ENCODE peak calls at places on chromosomes 12 and 14, in five cellular contexts. One of them, this sample, is unnamed.

GRCh38 chr12:51661199-51661598 is 70.2 kb downstream of the SCN8A start:
- DNase-seq in fibroblast of the aortic adventitia: no peak
- DNase-seq in tibial nerve: no peak
- DNase-seq in AG09309: peak; percentile 32
- DNase-seq in adrenal gland: no peak
- DNase-seq in this sample: peak; percentile 1

GRCh38 chr12:31260840-31261239 is 65.1 kb downstream of the SINHCAF start:
- DNase-seq in fibroblast of the aortic adventitia: no peak
- DNase-seq in adrenal gland: no peak
- DNase-seq in AG09309: no peak
- DNase-seq in tibial nerve: no peak
- DNase-seq in this sample: no peak

GRCh38 chr12:47802312-47802711 is 17.4 kb downstream of the HDAC7 start:
- DNase-seq in fibroblast of the aortic adventitia: no peak
- DNase-seq in adrenal gland: no peak
- DNase-seq in AG09309: no peak
- DNase-seq in tibial nerve: no peak
- DNase-seq in this sample: no peak

GRCh38 chr12:52701281-52701680 is 2.0 kb downstream of the KRT77 start:
- DNase-seq in adrenal gland: no peak
- DNase-seq in AG09309: no peak
- DNase-seq in tibial nerve: no peak
- DNase-seq in fibroblast of the aortic adventitia: no peak
- DNase-seq in this sample: no peak

GRCh38 chr14:68669101-68669500 is 123.8 kb downstream of the ZFP36L1 start:
- DNase-seq in adrenal gland: no peak
- DNase-seq in AG09309: no peak
- DNase-seq in fibroblast of the aortic adventitia: no peak
- DNase-seq in tibial nerve: no peak
- DNase-seq in this sample: no peak

GRCh38 chr12:87317302-87317701 is 711.9 kb downstream of the C12orf50 start:
- DNase-seq in AG09309: no peak
- DNase-seq in fibroblast of the aortic adventitia: no peak
- DNase-seq in tibial nerve: no peak
- DNase-seq in adrenal gland: no peak
- DNase-seq in this sample: peak; percentile 19

GRCh38 chr12:52005903-52006703 is 643 bp upstream of the TAMALIN start:
- DNase-seq in AG09309: no peak
- DNase-seq in adrenal gland: peak; percentile 69
- DNase-seq in tibial nerve: no peak
- DNase-seq in fibroblast of the aortic adventitia: no peak
- DNase-seq in this sample: no peak

GRCh38 chr12:8734873-8735381 is 37.1 kb downstream of the RIMKLB start:
- DNase-seq in tibial nerve: no peak
- DNase-seq in AG09309: no peak
- DNase-seq in adrenal gland: no peak
- DNase-seq in fibroblast of the aortic adventitia: peak; percentile 33
- DNase-seq in this sample: peak; percentile 39

GRCh38 chr12:108620236-108620879 is 13.3 kb downstream of the SELPLG start:
- DNase-seq in fibroblast of the aortic adventitia: peak; percentile 85
- DNase-seq in adrenal gland: peak; percentile 55
- DNase-seq in AG09309: no peak
- DNase-seq in tibial nerve: no peak
- DNase-seq in this sample: peak; percentile 91

GRCh38 chr12:754238-754816 is 1.9 kb downstream of the WNK1 start:
- DNase-seq in AG09309: no peak
- DNase-seq in adrenal gland: peak; percentile 25
- DNase-seq in tibial nerve: no peak
- DNase-seq in fibroblast of the aortic adventitia: peak; percentile 27
- DNase-seq in this sample: peak; percentile 36

GRCh38 chr14:49892301-49892635 is 614 bp upstream of the ARF6 start:
- DNase-seq in tibial nerve: no peak
- DNase-seq in fibroblast of the aortic adventitia: peak; percentile 91
- DNase-seq in AG09309: peak; percentile 55
- DNase-seq in adrenal gland: peak; percentile 78
- DNase-seq in this sample: peak; percentile 96

GRCh38 chr12:1804545-1805332 is 15.6 kb upstream of the LRTM2 start:
- DNase-seq in AG09309: peak; percentile 55
- DNase-seq in fibroblast of the aortic adventitia: peak; percentile 90
- DNase-seq in tibial nerve: peak; percentile 86
- DNase-seq in adrenal gland: peak; percentile 93
- DNase-seq in this sample: peak; percentile 93

GRCh38 chr12:101018540-101018939 is 191.5 kb downstream of the SLC5A8 start:
- DNase-seq in fibroblast of the aortic adventitia: peak; percentile 81
- DNase-seq in AG09309: peak; percentile 43
- DNase-seq in adrenal gland: peak; percentile 54
- DNase-seq in tibial nerve: no peak
- DNase-seq in this sample: peak; percentile 91

GRCh38 chr14:56400426-56400825 is 179.2 kb upstream of the TMEM260 start:
- DNase-seq in tibial nerve: no peak
- DNase-seq in adrenal gland: no peak
- DNase-seq in fibroblast of the aortic adventitia: no peak
- DNase-seq in AG09309: no peak
- DNase-seq in this sample: peak; percentile 19

GRCh38 chr14:62329427-62329826 is 567.2 kb downstream of the SNAPC1 start:
- DNase-seq in AG09309: no peak
- DNase-seq in fibroblast of the aortic adventitia: no peak
- DNase-seq in adrenal gland: no peak
- DNase-seq in tibial nerve: no peak
- DNase-seq in this sample: peak; percentile 4

GRCh38 chr12:90683871-90684270 is 271.1 kb downstream of the CCER1 start:
- DNase-seq in AG09309: no peak
- DNase-seq in tibial nerve: no peak
- DNase-seq in fibroblast of the aortic adventitia: no peak
- DNase-seq in adrenal gland: no peak
- DNase-seq in this sample: no peak

GRCh38 chr14:100108042-100108825 is 43.0 kb downstream of the EVL start:
- DNase-seq in tibial nerve: peak; percentile 70
- DNase-seq in AG09309: no peak
- DNase-seq in adrenal gland: peak; percentile 89
- DNase-seq in fibroblast of the aortic adventitia: peak; percentile 73
- DNase-seq in this sample: peak; percentile 75

GRCh38 chr12:110689601-110690430 is 901 bp upstream of the HVCN1 start:
- DNase-seq in adrenal gland: no peak
- DNase-seq in tibial nerve: no peak
- DNase-seq in fibroblast of the aortic adventitia: peak; percentile 7
- DNase-seq in AG09309: no peak
- DNase-seq in this sample: peak; percentile 42

GRCh38 chr14:76331328-76332011 is 44.5 kb upstream of the ESRRB start:
- DNase-seq in tibial nerve: no peak
- DNase-seq in fibroblast of the aortic adventitia: no peak
- DNase-seq in adrenal gland: no peak
- DNase-seq in AG09309: no peak
- DNase-seq in this sample: no peak

GRCh38 chr14:76329150-76329881 is 46.6 kb upstream of the ESRRB start:
- DNase-seq in tibial nerve: no peak
- DNase-seq in fibroblast of the aortic adventitia: no peak
- DNase-seq in adrenal gland: no peak
- DNase-seq in AG09309: no peak
- DNase-seq in this sample: no peak

GRCh38 chr14:76328457-76329137 is 47.3 kb upstream of the ESRRB start:
- DNase-seq in AG09309: no peak
- DNase-seq in tibial nerve: no peak
- DNase-seq in fibroblast of the aortic adventitia: no peak
- DNase-seq in adrenal gland: no peak
- DNase-seq in this sample: peak; percentile 6

GRCh38 chr14:76330411-76331327 is 45.3 kb upstream of the ESRRB start:
- DNase-seq in tibial nerve: no peak
- DNase-seq in fibroblast of the aortic adventitia: no peak
- DNase-seq in adrenal gland: no peak
- DNase-seq in AG09309: no peak
- DNase-seq in this sample: no peak

DNA sequence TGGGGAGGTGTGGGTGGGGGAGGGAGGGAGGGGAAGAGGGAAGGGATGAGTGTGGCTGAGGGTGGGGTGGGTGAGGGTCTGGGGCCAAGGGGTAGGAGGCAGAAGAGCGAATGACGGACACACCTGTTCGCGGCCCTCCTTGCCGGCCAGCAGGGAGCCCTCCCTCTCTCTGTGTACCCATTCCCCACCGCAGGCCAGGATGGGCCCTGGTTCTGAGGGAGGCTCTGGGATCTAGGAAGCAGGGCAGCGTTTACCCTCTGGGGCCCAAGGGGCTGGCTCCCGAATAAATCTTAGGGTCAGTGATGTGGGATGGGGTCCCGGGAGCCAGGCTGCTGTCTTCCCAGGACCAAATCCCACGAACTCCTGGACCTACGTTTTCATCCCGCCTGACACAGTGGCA is 46.0 kb upstream of the ESRRB start:
- DNase-seq in AG09309: no peak
- DNase-seq in fibroblast of the aortic adventitia: no peak
- DNase-seq in adrenal gland: no peak
- DNase-seq in tibial nerve: no peak
- DNase-seq in this sample: no peak
- H3K4me3 ChIP-seq in AG09309: no peak overlapping the region
- H3K4me3 ChIP-seq in fibroblast of the aortic adventitia: no peak overlapping the region
- H3K4me3 ChIP-seq in adrenal gland: no peak overlapping the region
- H3K4me3 ChIP-seq in tibial nerve: no peak overlapping the region
- H3K4me3 ChIP-seq in this sample: no peak overlapping the region

GRCh38 chr14:93318927-93319326 is 13.9 kb downstream of the BTBD7 start:
- DNase-seq in fibroblast of the aortic adventitia: no peak
- DNase-seq in adrenal gland: no peak
- DNase-seq in AG09309: no peak
- DNase-seq in tibial nerve: no peak
- DNase-seq in this sample: peak; percentile 26
- H3K4me3 ChIP-seq in fibroblast of the aortic adventitia: no peak overlapping the region
- H3K4me3 ChIP-seq in adrenal gland: no peak overlapping the region
- H3K4me3 ChIP-seq in AG09309: no peak overlapping the region
- H3K4me3 ChIP-seq in tibial nerve: no peak overlapping the region
- H3K4me3 ChIP-seq in this sample: no peak overlapping the region

DNA sequence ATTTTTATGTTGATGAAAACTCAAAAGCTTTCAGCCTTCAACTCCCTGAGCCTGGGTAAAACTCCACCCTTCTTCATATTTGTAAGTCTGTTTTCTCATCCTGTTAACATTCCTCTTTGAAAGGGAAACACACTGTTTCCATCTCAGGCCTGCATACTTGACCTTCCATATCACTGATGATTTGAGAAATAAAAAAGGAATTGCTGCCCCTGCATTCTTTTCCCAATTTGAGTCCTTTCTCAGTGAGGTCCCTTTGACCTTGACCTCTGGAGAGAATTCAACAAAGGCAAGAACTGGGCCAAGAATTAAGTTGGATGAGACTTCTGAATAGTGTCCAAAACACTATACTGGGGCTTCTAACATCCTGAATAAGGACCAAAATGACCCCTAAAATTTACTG is 108.0 kb downstream of the AEBP2 start:
- DNase-seq in fibroblast of the aortic adventitia: peak; percentile 79
- DNase-seq in adrenal gland: no peak
- DNase-seq in tibial nerve: no peak
- DNase-seq in AG09309: no peak
- DNase-seq in this sample: peak; percentile 84
- H3K4me3 ChIP-seq in fibroblast of the aortic adventitia: no peak overlapping the region
- H3K4me3 ChIP-seq in adrenal gland: no peak overlapping the region
- H3K4me3 ChIP-seq in tibial nerve: no peak overlapping the region
- H3K4me3 ChIP-seq in AG09309: no peak overlapping the region
- H3K4me3 ChIP-seq in this sample: no peak overlapping the region

GRCh38 chr12:107319536-107320030 is 226.2 kb upstream of the CRY1 start:
- DNase-seq in AG09309: no peak
- DNase-seq in tibial nerve: no peak
- DNase-seq in fibroblast of the aortic adventitia: no peak
- DNase-seq in adrenal gland: no peak
- DNase-seq in this sample: no peak
- H3K4me3 ChIP-seq in AG09309: peak overlapping the region; percentile 38
- H3K4me3 ChIP-seq in tibial nerve: peak overlapping the region; percentile 37
- H3K4me3 ChIP-seq in fibroblast of the aortic adventitia: peak overlapping the region; percentile 69
- H3K4me3 ChIP-seq in adrenal gland: no peak overlapping the region
- H3K4me3 ChIP-seq in this sample: peak overlapping the region; percentile 68

DNA sequence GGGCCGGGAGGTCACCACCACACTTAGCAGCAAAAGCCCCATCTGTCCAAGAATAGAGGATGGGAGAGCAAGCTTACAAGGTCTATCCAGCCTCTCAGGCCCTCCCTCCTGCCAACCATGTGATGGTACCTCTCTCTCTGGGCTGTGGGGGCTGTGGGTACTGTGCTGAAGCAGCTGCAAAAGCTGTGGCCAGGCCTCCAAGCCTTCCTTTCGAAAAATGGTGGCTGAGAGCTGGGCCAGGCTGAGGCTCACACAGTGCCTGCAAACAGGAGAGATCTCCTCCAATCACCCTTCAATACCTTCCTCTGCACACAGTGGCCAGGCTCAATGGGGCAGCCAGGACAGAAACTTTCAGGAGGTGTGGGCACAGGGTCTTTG is 1.1 kb downstream of the IPO4 start:
- DNase-seq in AG09309: no peak
- DNase-seq in adrenal gland: no peak
- DNase-seq in tibial nerve: no peak
- DNase-seq in fibroblast of the aortic adventitia: no peak
- DNase-seq in this sample: no peak
- H3K4me3 ChIP-seq in AG09309: peak overlapping the region; percentile 59
- H3K4me3 ChIP-seq in adrenal gland: no peak overlapping the region
- H3K4me3 ChIP-seq in tibial nerve: peak overlapping the region; percentile 59
- H3K4me3 ChIP-seq in fibroblast of the aortic adventitia: peak overlapping the region; percentile 87
- H3K4me3 ChIP-seq in this sample: peak overlapping the region; percentile 81

GRCh38 chr12:6768385-6769002 is 2.3 kb downstream of the PTMS start:
- DNase-seq in tibial nerve: no peak
- DNase-seq in fibroblast of the aortic adventitia: no peak
- DNase-seq in AG09309: no peak
- DNase-seq in adrenal gland: no peak
- DNase-seq in this sample: peak; percentile 35

GRCh38 chr12:6769003-6769389 is 2.8 kb downstream of the PTMS start:
- DNase-seq in adrenal gland: no peak
- DNase-seq in fibroblast of the aortic adventitia: no peak
- DNase-seq in AG09309: no peak
- DNase-seq in tibial nerve: peak; percentile 53
- DNase-seq in this sample: peak; percentile 62

GRCh38 chr12:6766651-6767300 is 613 bp downstream of the PTMS start:
- DNase-seq in adrenal gland: peak; percentile 74
- DNase-seq in AG09309: no peak
- DNase-seq in tibial nerve: peak; percentile 62
- DNase-seq in fibroblast of the aortic adventitia: peak; percentile 55
- DNase-seq in this sample: peak; percentile 68

GRCh38 chr12:6767301-6767591 is 1.1 kb downstream of the PTMS start:
- DNase-seq in fibroblast of the aortic adventitia: peak; percentile 55
- DNase-seq in adrenal gland: no peak
- DNase-seq in tibial nerve: no peak
- DNase-seq in AG09309: no peak
- DNase-seq in this sample: no peak

DNA sequence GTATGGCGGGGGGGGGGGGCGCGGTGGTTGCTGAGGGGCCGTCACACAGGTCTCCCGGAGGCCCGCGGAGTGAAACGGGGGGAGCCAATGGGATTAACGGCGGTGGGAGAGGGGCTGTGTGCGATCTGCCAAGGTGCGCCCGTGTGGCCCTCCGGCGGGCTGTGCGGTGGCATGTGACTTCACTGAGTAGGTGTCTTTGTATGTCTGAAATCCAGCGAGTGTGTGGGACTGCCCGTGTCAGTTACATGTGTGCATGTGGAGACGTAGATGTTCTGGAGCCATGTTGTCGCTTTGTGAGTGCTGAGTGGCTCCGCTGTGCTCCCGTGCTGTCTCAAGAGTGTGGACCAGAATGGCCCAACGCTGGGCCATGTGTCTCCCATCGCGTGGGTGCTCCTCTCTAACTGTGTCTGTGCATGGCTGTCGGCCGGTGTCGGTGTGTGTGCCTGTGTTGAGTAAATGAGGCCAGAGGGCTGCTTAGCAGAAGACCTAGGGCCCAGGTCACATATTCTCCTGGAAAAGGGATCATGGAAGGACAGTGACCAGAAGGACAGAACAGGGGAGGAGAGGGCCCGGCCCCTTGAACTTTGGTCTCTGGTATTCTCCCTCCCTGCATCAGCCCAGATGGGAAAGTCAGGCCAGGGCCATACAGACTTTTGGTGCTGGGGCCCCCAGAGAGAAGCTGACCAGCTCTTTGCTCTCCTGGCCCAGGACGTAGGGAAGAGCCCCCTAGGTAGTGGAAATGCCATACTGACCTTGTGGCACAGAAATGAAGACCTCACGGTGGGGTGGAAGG is 1.6 kb downstream of the PTMS start:
- DNase-seq in adrenal gland: no peak
- DNase-seq in tibial nerve: no peak
- DNase-seq in AG09309: no peak
- DNase-seq in fibroblast of the aortic adventitia: no peak
- DNase-seq in this sample: peak; percentile 39
- H3K4me3 ChIP-seq in adrenal gland: no peak overlapping the region
- H3K4me3 ChIP-seq in tibial nerve: peak overlapping the region; percentile 84
- H3K4me3 ChIP-seq in AG09309: peak overlapping the region; percentile 93
- H3K4me3 ChIP-seq in fibroblast of the aortic adventitia: peak overlapping the region; percentile 91
- H3K4me3 ChIP-seq in this sample: peak overlapping the region; percentile 88

This sample was measured in choroid plexus epithelial cell.